ENCODE peak calls at places on chromosomes 5 and 9, in nine cellular contexts. H, J, E, I, X, L, Y, F and Z are unnamed samples. For H3K4me1 and H3K9me3, the result is how much of the 10 kb centered on the place peaks cover.

GRCh38 chr5:89457411-89458329 is 574.7 kb upstream of the MEF2C start:
- DNase-seq in Y (no peak), H (no peak), I (no peak), F (no peak), X (no peak), J (no peak), E (peak), L (peak), Z (peak)

GRCh38 chr5:56311306-56311904 is 78.3 kb upstream of the ANKRD55 start:
- DNase-seq in L (no peak), J (no peak), F (no peak), I (no peak), X (no peak), H (no peak), E (no peak), Y (no peak), Z (no peak)

GRCh38 chr9:34585946-34586705 is 3.4 kb downstream of the CNTFR start:
- DNase-seq in F (no peak), I (no peak), E (no peak), H (no peak), J (no peak), L (no peak), X (no peak), Y (no peak), Z (no peak)

GRCh38 chr5:147613359-147613758 is 103.5 kb upstream of the DPYSL3 start:
- DNase-seq in F (no peak), H (peak), Y (no peak), J (no peak), E (peak), X (no peak), I (no peak), L (no peak), Z (no peak)

GRCh38 chr5:104146652-104147051 is 584.1 kb upstream of the NUDT12 start:
- DNase-seq in E (no peak), Y (no peak), H (no peak), I (no peak), L (no peak), J (no peak), X (no peak), F (no peak), Z (no peak)

GRCh38 chr5:151896041-151896691 is 28.5 kb downstream of the GLRA1 start:
- DNase-seq in L (no peak), X (no peak), E (peak), H (peak), F (no peak), I (no peak), Y (no peak), J (no peak), Z (no peak)

GRCh38 chr9:86684148-86684547 is 263.2 kb downstream of the GAS1 start:
- DNase-seq in L (no peak), E (peak), H (peak), F (no peak), J (no peak), X (no peak), Y (no peak), I (no peak), Z (no peak)

GRCh38 chr5:135033026-135033861 is 784 bp downstream of the PITX1 start:
- DNase-seq in H (peak), X (no peak), E (peak), I (peak), Y (no peak), L (peak), F (no peak), J (peak), Z (no peak)

GRCh38 chr5:33936004-33936380 is 194 bp upstream of the RXFP3 start:
- DNase-seq in L (peak), F (peak), X (no peak), J (peak), Y (peak), H (peak), E (peak), I (peak), Z (no peak)

GRCh38 chr5:68319316-68320093 is 103.9 kb downstream of the PIK3R1 start:
- DNase-seq in H (peak), F (no peak), Y (no peak), X (no peak), E (peak), I (no peak), L (no peak), J (no peak), Z (no peak)

GRCh38 chr5:139075066-139076050 is 122.8 kb downstream of the SIL1 start:
- DNase-seq in E (no peak), F (no peak), H (no peak), J (no peak), Y (no peak), I (no peak), L (no peak), X (no peak), Z (no peak)

GRCh38 chr5:64834037-64834436 is 65.3 kb downstream of the CWC27 start:
- DNase-seq in E (peak), Y (no peak), I (no peak), F (no peak), H (peak), L (no peak), J (no peak), X (no peak), Z (no peak)

GRCh38 chr9:811101-811531 is 30.4 kb upstream of the DMRT1 start:
- DNase-seq in J (no peak), F (no peak), Y (no peak), E (peak), H (peak), L (peak), X (no peak), I (no peak), Z (no peak)

GRCh38 chr5:79263-79662 is 12.7 kb upstream of the PLEKHG4B start:
- DNase-seq in L (no peak), H (no peak), J (no peak), I (no peak), F (no peak), X (no peak), Y (no peak), E (no peak), Z (no peak)

GRCh38 chr5:67182406-67182805 is 14.2 kb downstream of the CD180 start:
- DNase-seq in J (peak), X (no peak), Y (no peak), H (peak), E (peak), I (no peak), F (no peak), L (peak), Z (peak)

GRCh38 chr9:103789686-103790085 is 304.4 kb upstream of the SMC2 start:
- DNase-seq in Y (no peak), E (no peak), X (no peak), I (peak), J (peak), F (no peak), H (no peak), L (no peak), Z (no peak)

GRCh38 chr5:81301221-81302015 is at the start of gene ZCCHC9:
- DNase-seq in Y (peak), I (peak), F (peak), H (peak), X (peak), J (peak), E (peak), L (peak), Z (peak)

GRCh38 chr9:132005896-132006295 is 73.8 kb downstream of the MED27 start:
- DNase-seq in Y (no peak), I (no peak), E (no peak), F (no peak), X (no peak), L (no peak), H (peak), J (no peak), Z (no peak)

GRCh38 chr9:130770679-130771442 is 64.2 kb upstream of the ABL1 start:
- DNase-seq in L (no peak), E (peak), X (no peak), F (no peak), J (peak), I (peak), Y (no peak), H (peak), Z (no peak)

GRCh38 chr5:159419567-159419966 is 89.3 kb upstream of the IL12B start:
- DNase-seq in Y (no peak), X (no peak), J (no peak), I (no peak), F (no peak), H (no peak), L (no peak), E (no peak), Z (no peak)

GRCh38 chr9:98501776-98502175 is 207.0 kb downstream of the GABBR2 start:
- DNase-seq in J (no peak), X (no peak), H (no peak), Y (no peak), E (no peak), L (no peak), F (no peak), I (no peak), Z (no peak)

GRCh38 chr5:135230326-135230925 is 168.6 kb downstream of the MACROH2A1 start:
- DNase-seq in Y (no peak), I (no peak), X (no peak), H (peak), J (no peak), F (peak), E (peak), L (peak), Z (no peak)

GRCh38 chr9:6787793-6788174 is 30.0 kb downstream of the KDM4C start:
- DNase-seq in H (no peak), Y (no peak), X (no peak), E (no peak), L (no peak), F (no peak), I (no peak), J (no peak), Z (no peak)

GRCh38 chr9:89277454-89277853 is 33.5 kb upstream of the CKS2 start:
- DNase-seq in E (peak), H (peak), I (peak), F (no peak), X (no peak), L (no peak), Y (no peak), J (no peak), Z (no peak)

GRCh38 chr5:111699976-111700375 is 57.0 kb downstream of the NREP start:
- DNase-seq in Y (peak), L (no peak), X (no peak), H (no peak), E (no peak), F (peak), I (no peak), J (no peak), Z (no peak)

GRCh38 chr5:93300945-93301344 is 280.1 kb downstream of the NR2F1-AS1 start:
- DNase-seq in L (no peak), X (no peak), J (no peak), F (no peak), Y (no peak), H (no peak), I (no peak), E (no peak), Z (no peak)

GRCh38 chr9:68869020-68869419 is 144.9 kb downstream of the PRKACG start:
- DNase-seq in I (no peak), F (no peak), L (peak), H (no peak), J (peak), Y (no peak), X (no peak), E (no peak), Z (no peak)

GRCh38 chr5:43389679-43390329 is 22.4 kb downstream of the CCL28 start:
- DNase-seq in J (peak), I (peak), H (peak), X (peak), F (peak), Y (peak), E (peak), L (peak), Z (no peak)

GRCh38 chr5:995318-995717 is 13.3 kb upstream of the NKD2 start:
- DNase-seq in F (no peak), E (no peak), H (no peak), I (no peak), L (no peak), X (no peak), Y (peak), J (no peak), Z (no peak)

GRCh38 chr9:31347082-31347617 is 1037.3 kb upstream of the ACO1 start:
- DNase-seq in H (no peak), I (peak), X (peak), J (no peak), Y (no peak), E (peak), F (no peak), L (no peak), Z (no peak)

GRCh38 chr5:74391410-74391809 is 249.1 kb downstream of the ENC1 start:
- DNase-seq in F (no peak), I (no peak), X (no peak), J (no peak), L (no peak), Y (no peak), E (peak), H (peak), Z (no peak)

GRCh38 chr9:77956555-77956954 is 75.1 kb downstream of the GNAQ start:
- DNase-seq in I (no peak), H (no peak), Y (no peak), X (no peak), E (no peak), L (no peak), J (no peak), F (no peak), Z (no peak)

GRCh38 chr5:56004874-56005273 is 10.1 kb upstream of the IL6ST start:
- DNase-seq in H (no peak), X (no peak), Y (no peak), F (no peak), L (no peak), J (no peak), I (no peak), E (no peak), Z (no peak)

GRCh38 chr9:24479696-24480095 is 66.0 kb downstream of the IZUMO3 start:
- DNase-seq in X (no peak), J (no peak), Y (no peak), L (no peak), I (no peak), E (no peak), H (no peak), F (no peak), Z (no peak)

GRCh38 chr9:132505961-132506691 is 76.3 kb upstream of the BARHL1 start:
- DNase-seq in F (no peak), I (no peak), Y (no peak), X (no peak), J (no peak), E (no peak), L (no peak), H (no peak), Z (no peak)

GRCh38 chr5:91212336-91213092 is 170.6 kb downstream of the ARRDC3 start:
- DNase-seq in F (peak), Y (no peak), X (no peak), L (no peak), H (peak), J (no peak), E (peak), I (no peak), Z (no peak)

GRCh38 chr9:131719262-131719908 is 20.5 kb downstream of the RAPGEF1 start:
- DNase-seq in L (no peak), I (no peak), H (no peak), E (peak), Y (no peak), J (no peak), X (no peak), F (no peak), Z (no peak)

GRCh38 chr9:28853487-28853886 is 1280.2 kb upstream of the C9orf72 start:
- DNase-seq in X (no peak), F (no peak), H (no peak), L (no peak), Y (no peak), J (peak), I (no peak), E (no peak), Z (no peak)

GRCh38 chr5:143491644-143492043 is 88.2 kb upstream of the NR3C1 start:
- DNase-seq in L (no peak), F (no peak), X (no peak), H (no peak), E (peak), J (no peak), Y (no peak), I (no peak), Z (no peak)

GRCh38 chr9:90803860-90804593 is 2.4 kb downstream of the SYK start:
- DNase-seq in Y (no peak), F (no peak), L (no peak), X (no peak), I (peak), H (no peak), J (no peak), E (no peak), Z (no peak)

GRCh38 chr9:90805006-90805993 is 3.7 kb downstream of the SYK start:
- DNase-seq in F (no peak), I (no peak), E (no peak), J (no peak), L (no peak), X (no peak), Y (no peak), H (no peak), Z (no peak)

GRCh38 chr9:90808226-90808797 is 6.7 kb downstream of the SYK start:
- DNase-seq in X (no peak), J (no peak), H (no peak), E (no peak), I (no peak), Y (no peak), L (no peak), F (no peak), Z (no peak)

GRCh38 chr9:90808890-90809685 is 7.5 kb downstream of the SYK start:
- DNase-seq in H (no peak), X (no peak), L (no peak), Y (no peak), I (no peak), J (no peak), E (no peak), F (no peak), Z (no peak)

GRCh38 chr9:90807006-90807405 is 5.4 kb downstream of the SYK start:
- DNase-seq in E (no peak), X (no peak), I (no peak), L (no peak), J (no peak), Y (no peak), F (no peak), H (no peak), Z (no peak)
- H3K4me1 ChIP-seq in E (under half), X (under half), I (under half), L (under half), J (under half), Y (under half), F (under half), H (under half), Z (under half)

DNA sequence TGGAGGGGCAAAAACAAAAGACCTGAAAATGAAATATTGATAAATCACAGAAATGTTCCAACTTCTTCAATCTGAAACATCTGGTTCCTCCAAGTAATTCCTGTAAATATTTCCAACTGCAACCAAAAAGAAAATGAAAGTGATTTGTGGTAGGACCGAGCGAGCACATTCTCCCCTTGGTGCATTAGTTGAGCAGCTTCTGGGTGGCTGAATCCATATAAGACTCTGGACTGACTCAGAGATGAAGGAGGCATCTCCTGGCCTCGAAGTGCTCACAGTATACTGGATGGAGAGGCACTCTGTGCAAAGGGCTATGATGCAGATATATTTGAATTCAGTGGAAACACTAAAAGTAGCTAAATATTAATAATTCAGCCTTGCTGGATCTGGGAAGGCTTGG is 265.0 kb downstream of the MARCHF11 start:
- DNase-seq in L (no peak), H (peak), F (no peak), J (no peak), E (peak), Y (no peak), I (no peak), X (no peak), Z (no peak)
- H3K4me3 ChIP-seq in L (peak), H (no peak), F (no peak), J (no peak), E (peak), Y (no peak), I (no peak), X (no peak), Z (no peak)

DNA sequence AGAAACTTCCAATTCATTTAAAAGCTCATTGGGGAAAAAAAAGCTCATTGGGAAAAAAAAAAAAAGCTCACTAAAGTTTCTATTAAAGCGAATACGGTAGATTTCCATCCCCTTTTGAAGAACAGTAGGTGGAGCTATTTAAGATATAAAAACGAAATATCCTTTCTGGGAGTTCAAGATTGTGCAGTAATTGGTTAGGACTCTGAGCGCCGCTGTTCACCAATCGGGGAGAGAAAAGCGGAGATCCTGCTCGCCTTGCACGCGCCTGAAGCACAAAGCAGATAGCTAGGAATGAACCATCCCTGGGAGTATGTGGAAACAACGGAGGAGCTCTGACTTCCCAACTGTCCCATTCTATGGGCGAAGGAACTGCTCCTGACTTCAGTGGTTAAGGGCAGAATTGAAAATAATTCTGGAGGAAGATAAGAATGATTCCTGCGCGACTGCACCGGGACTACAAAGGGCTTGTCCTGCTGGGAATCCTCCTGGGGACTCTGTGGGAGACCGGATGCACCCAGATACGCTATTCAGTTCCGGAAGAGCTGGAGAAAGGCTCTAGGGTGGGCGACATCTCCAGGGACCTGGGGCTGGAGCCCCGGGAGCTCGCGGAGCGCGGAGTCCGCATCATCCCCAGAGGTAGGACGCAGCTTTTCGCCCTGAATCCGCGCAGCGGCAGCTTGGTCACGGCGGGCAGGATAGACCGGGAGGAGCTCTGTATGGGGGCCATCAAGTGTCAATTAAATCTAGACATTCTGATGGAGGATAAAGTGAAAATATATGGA is at the start of gene PCDHGA12:
- DNase-seq in J (no peak), E (peak), I (peak), Y (no peak), X (no peak), H (peak), F (no peak), L (peak), Z (no peak)
- H3K9me3 ChIP-seq in J (under half), E (under half), I (under half), Y (half or more), X (under half), H (under half), F (under half), L (half or more), Z (half or more)

GRCh38 chr5:14261856-14262611 is 118.9 kb downstream of the TRIO start:
- DNase-seq in J (no peak), X (no peak), I (no peak), F (no peak), E (no peak), H (no peak), Y (no peak), L (no peak), Z (no peak)

GRCh38 chr5:14258840-14259239 is 115.7 kb downstream of the TRIO start:
- DNase-seq in L (no peak), Y (no peak), X (no peak), J (peak), H (no peak), F (no peak), I (no peak), E (peak), Z (no peak)

GRCh38 chr5:14261237-14261636 is 118.1 kb downstream of the TRIO start:
- DNase-seq in J (peak), X (no peak), H (no peak), E (no peak), I (no peak), Y (no peak), F (no peak), L (no peak), Z (no peak)

GRCh38 chr5:14257995-14258403 is 114.9 kb downstream of the TRIO start:
- DNase-seq in H (no peak), L (no peak), E (no peak), F (no peak), X (no peak), Y (no peak), I (no peak), J (no peak), Z (no peak)

DNA sequence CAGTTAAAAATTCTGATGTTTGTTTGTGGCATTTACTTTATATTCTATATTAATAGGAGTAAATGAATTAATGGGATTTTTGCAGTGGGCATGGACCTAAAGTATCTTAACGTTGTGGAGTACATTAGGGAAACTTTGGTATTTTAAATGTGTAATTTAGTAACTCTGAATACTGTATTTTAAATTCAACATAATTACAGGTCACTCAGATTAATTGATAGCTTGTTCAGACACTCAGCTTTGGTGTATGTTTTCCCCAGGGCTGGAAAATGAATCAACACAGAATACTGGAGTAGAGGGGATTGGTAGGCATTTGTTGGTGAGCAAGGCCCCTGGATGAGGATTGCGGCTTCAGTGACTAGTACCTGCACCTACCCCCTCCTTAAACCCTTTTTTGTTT is 117.5 kb downstream of the TRIO start:
- DNase-seq in H (no peak), L (no peak), X (no peak), F (no peak), E (no peak), J (no peak), I (no peak), Y (no peak), Z (no peak)
- H3K4me1 ChIP-seq in H (half or more), L (half or more), X (under half), F (under half), E (under half), J (half or more), I (under half), Y (under half), Z (half or more)

GRCh38 chr5:132737982-132738770 is 830 bp upstream of the KIF3A start:
- DNase-seq in I (no peak), H (no peak), X (no peak), L (no peak), J (no peak), F (no peak), Y (no peak), E (no peak), Z (no peak)
- H3K4me3 ChIP-seq in I (peak), H (peak), X (peak), L (peak), J (peak), F (peak), Y (no peak), E (peak), Z (peak)

GRCh38 chr5:37283214-37283820 is 34.1 kb upstream of the CPLANE1 start:
- DNase-seq in J (no peak), F (no peak), L (no peak), Y (no peak), E (no peak), I (no peak), H (no peak), X (no peak), Z (no peak)
- H3K9me3 ChIP-seq in J (under half), F (under half), L (under half), Y (under half), E (under half), I (under half), H (under half), X (under half), Z (under half)